ENCODE peak calls at places on chromosomes 12 and 14, in four cellular contexts. F, Z, V and A are unnamed samples.

GRCh38 chr14:103542545-103543088 is 13.6 kb downstream of the TRMT61A start:
- DNase-seq in F (no peak), Z (peak; percentile 83), V (no peak), A (no peak)

GRCh38 chr14:106844608-106845285 is 1318.4 kb downstream of the TMEM121 start:
- DNase-seq in F (no peak), Z (no peak), V (no peak), A (no peak)

GRCh38 chr14:65195042-65195719 is 92.9 kb upstream of the MAX start:
- DNase-seq in F (no peak), Z (no peak), V (no peak), A (no peak)

GRCh38 chr12:26987634-26988424 is 26.4 kb downstream of the TM7SF3 start:
- DNase-seq in F (peak; percentile 3), Z (no peak), V (peak; percentile 9), A (no peak)

GRCh38 chr14:64762044-64763034 is 58.1 kb downstream of the PLEKHG3 start:
- DNase-seq in F (peak; percentile 80), Z (no peak), V (peak; percentile 77), A (peak; percentile 41)

GRCh38 chr12:80627773-80628172 is 79.7 kb upstream of the MYF6 start:
- DNase-seq in F (peak; percentile 67), Z (no peak), V (no peak), A (no peak)

GRCh38 chr12:1502441-1502785 is 92.0 kb downstream of the FBXL14 start:
- DNase-seq in F (peak; percentile 33), Z (no peak), V (no peak), A (no peak)

GRCh38 chr12:26187014-26187413 is 8.4 kb upstream of the SSPN start:
- DNase-seq in F (no peak), Z (no peak), V (no peak), A (no peak)

GRCh38 chr12:115749485-115749884 is 528.0 kb downstream of the MED13L start:
- DNase-seq in F (no peak), Z (no peak), V (no peak), A (no peak)

GRCh38 chr12:70664463-70664862 is 27.2 kb upstream of the PTPRB start:
- DNase-seq in F (no peak), Z (peak; percentile 23), V (no peak), A (no peak)

GRCh38 chr14:79270361-79270760 is 940.9 kb downstream of the DIO2 start:
- DNase-seq in F (no peak), Z (no peak), V (no peak), A (no peak)

GRCh38 chr12:46266869-46267617 is 1.8 kb downstream of the SLC38A1 start:
- DNase-seq in F (peak; percentile 61), Z (peak; percentile 63), V (no peak), A (no peak)

GRCh38 chr14:100645200-100645985 is 58.2 kb upstream of the BEGAIN start:
- DNase-seq in F (peak; percentile 70), Z (peak; percentile 96), V (peak; percentile 64), A (peak; percentile 89)

GRCh38 chr12:2739832-2740641 is 54.7 kb upstream of the FKBP4 start:
- DNase-seq in F (peak; percentile 54), Z (no peak), V (peak; percentile 11), A (no peak)

GRCh38 chr12:49200882-49201594 is 12.2 kb upstream of the TUBA1A start:
- DNase-seq in F (peak; percentile 84), Z (no peak), V (no peak), A (no peak)

GRCh38 chr12:107398101-107398500 is 287.5 kb upstream of the PWP1 start:
- DNase-seq in F (no peak), Z (peak; percentile 14), V (no peak), A (no peak)

GRCh38 chr14:85313801-85314207 is 216.1 kb upstream of the FLRT2 start:
- DNase-seq in F (peak; percentile 86), Z (no peak), V (no peak), A (no peak)

GRCh38 chr14:64213079-64213478 is 81.1 kb downstream of the ESR2 start:
- DNase-seq in F (peak; percentile 9), Z (no peak), V (no peak), A (no peak)

GRCh38 chr12:70240677-70241076 is 2.6 kb upstream of the CNOT2 start:
- DNase-seq in F (no peak), Z (no peak), V (no peak), A (no peak)

GRCh38 chr14:29111554-29111953 is 345.0 kb downstream of the FOXG1 start:
- DNase-seq in F (no peak), Z (no peak), V (no peak), A (no peak)

GRCh38 chr12:96425973-96426372 is 25.7 kb upstream of the CDK17 start:
- DNase-seq in F (peak; percentile 81), Z (no peak), V (no peak), A (no peak)

GRCh38 chr14:73059326-73059725 is 992 bp downstream of the RBM25 start:
- DNase-seq in F (peak; percentile 45), Z (no peak), V (no peak), A (no peak)

GRCh38 chr12:25004447-25004846 is 55.5 kb upstream of the BCAT1 start:
- DNase-seq in F (no peak), Z (no peak), V (no peak), A (no peak)

GRCh38 chr14:57761800-57762199 is 104.1 kb downstream of the SLC35F4 start:
- DNase-seq in F (no peak), Z (no peak), V (no peak), A (no peak)

GRCh38 chr12:96274331-96274730 is 80.2 kb downstream of the ELK3 start:
- DNase-seq in F (peak; percentile 90), Z (no peak), V (no peak), A (no peak)

GRCh38 chr12:26164118-26164517 is 31.3 kb upstream of the SSPN start:
- DNase-seq in F (no peak), Z (no peak), V (no peak), A (no peak)

GRCh38 chr14:52840916-52841315 is 49.5 kb upstream of the GNPNAT1 start:
- DNase-seq in F (peak; percentile 69), Z (no peak), V (no peak), A (no peak)

GRCh38 chr12:49092086-49092815 is 2.4 kb downstream of the DHH start:
- DNase-seq in F (no peak), Z (peak; percentile 74), V (no peak), A (peak; percentile 75)

GRCh38 chr14:56059054-56059453 is 59.2 kb upstream of the PELI2 start:
- DNase-seq in F (peak; percentile 2), Z (no peak), V (no peak), A (no peak)

GRCh38 chr14:61609885-61610284 is 85.4 kb upstream of the HIF1A start:
- DNase-seq in F (peak; percentile 67), Z (no peak), V (no peak), A (no peak)

GRCh38 chr12:62332598-62332997 is 72.4 kb downstream of the USP15 start:
- DNase-seq in F (peak; percentile 74), Z (no peak), V (no peak), A (no peak)

GRCh38 chr14:35398095-35398584 is 6.4 kb downstream of the NFKBIA start:
- DNase-seq in F (no peak), Z (no peak), V (no peak), A (no peak)

GRCh38 chr14:91910201-91910600 is 37.3 kb downstream of the FBLN5 start:
- DNase-seq in F (no peak), Z (no peak), V (no peak), A (no peak)

GRCh38 chr12:480831-481230 is 21.1 kb downstream of the B4GALNT3 start:
- DNase-seq in F (no peak), Z (no peak), V (no peak), A (no peak)

GRCh38 chr12:40825156-40825555 is 132.9 kb downstream of the CNTN1 start:
- DNase-seq in F (no peak), Z (no peak), V (no peak), A (no peak)

GRCh38 chr12:49627752-49628360 is 4.5 kb downstream of the PRPF40B start:
- DNase-seq in F (peak; percentile 45), Z (no peak), V (no peak), A (no peak)

GRCh38 chr14:24052656-24053547 is 1.1 kb downstream of the CARMIL3 start:
- DNase-seq in F (no peak), Z (no peak), V (no peak), A (no peak)

GRCh38 chr12:123761841-123762714 is at the start of gene DNAH10:
- DNase-seq in F (no peak), Z (peak; percentile 84), V (no peak), A (no peak)
- TF ChIP-seq CTCF in F (no peak), Z (no peak), V (peak; percentile 31), A (peak; percentile 29)

GRCh38 chr14:66401447-66402095 is 84.6 kb upstream of the CCDC196 start:
- DNase-seq in F (no peak), Z (no peak), V (no peak), A (no peak)
- TF ChIP-seq CTCF in F (peak; percentile 27), Z (no peak), V (peak; percentile 46), A (peak; percentile 63)

GRCh38 chr12:71900091-71900490 is 38.6 kb upstream of the TPH2 start:
- DNase-seq in F (peak; percentile 18), Z (no peak), V (no peak), A (no peak)
- TF ChIP-seq CTCF in F (peak; percentile 39), Z (no peak), V (no peak), A (peak; percentile 45)

DNA sequence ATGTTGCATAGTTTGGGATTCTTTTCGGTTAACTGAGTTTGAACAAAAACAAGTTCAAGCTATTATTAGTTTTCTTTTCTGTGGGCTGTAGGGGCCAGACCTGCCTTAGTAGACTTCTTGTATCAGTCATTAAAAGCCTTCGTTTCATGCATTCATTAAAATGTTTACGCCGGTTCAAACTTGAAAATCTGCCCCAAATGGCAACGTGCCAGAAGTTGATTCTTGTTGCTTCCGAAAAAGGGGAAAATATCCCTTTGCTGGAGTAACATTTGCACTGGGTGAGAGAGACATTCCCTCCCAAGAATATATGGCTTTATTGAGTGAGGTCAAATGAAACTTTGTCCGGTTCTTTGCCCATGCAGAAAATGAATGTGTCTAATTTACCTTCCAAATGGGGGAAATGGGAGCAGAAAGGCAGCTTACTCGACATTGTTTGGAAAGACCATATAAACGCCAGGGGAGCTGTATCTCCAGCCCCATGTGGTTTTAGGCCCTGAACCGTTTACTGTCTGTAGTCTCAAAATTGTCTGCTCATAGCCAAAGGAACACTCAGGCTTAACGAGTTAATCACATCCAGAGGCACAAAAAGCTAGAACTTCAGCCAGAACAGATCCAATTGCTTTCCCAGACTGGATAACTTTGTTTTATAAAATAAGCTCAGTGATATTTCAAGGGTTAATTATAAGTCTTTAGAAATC is 3.0 kb upstream of the EMP1 start:
- DNase-seq in F (no peak), Z (no peak), V (no peak), A (no peak)
- TF ChIP-seq CTCF in F (peak; percentile 13), Z (no peak), V (no peak), A (no peak)

GRCh38 chr12:103832048-103832798 is 8.8 kb downstream of the NT5DC3 start:
- DNase-seq in F (no peak), Z (no peak), V (no peak), A (no peak)

GRCh38 chr12:103834897-103835390 is 6.1 kb downstream of the NT5DC3 start:
- DNase-seq in F (no peak), Z (no peak), V (no peak), A (no peak)

GRCh38 chr12:103833095-103833777 is 7.8 kb downstream of the NT5DC3 start:
- DNase-seq in F (peak; percentile 72), Z (no peak), V (no peak), A (no peak)

GRCh38 chr12:103836345-103836744 is 4.7 kb downstream of the NT5DC3 start:
- DNase-seq in F (no peak), Z (no peak), V (no peak), A (no peak)

DNA sequence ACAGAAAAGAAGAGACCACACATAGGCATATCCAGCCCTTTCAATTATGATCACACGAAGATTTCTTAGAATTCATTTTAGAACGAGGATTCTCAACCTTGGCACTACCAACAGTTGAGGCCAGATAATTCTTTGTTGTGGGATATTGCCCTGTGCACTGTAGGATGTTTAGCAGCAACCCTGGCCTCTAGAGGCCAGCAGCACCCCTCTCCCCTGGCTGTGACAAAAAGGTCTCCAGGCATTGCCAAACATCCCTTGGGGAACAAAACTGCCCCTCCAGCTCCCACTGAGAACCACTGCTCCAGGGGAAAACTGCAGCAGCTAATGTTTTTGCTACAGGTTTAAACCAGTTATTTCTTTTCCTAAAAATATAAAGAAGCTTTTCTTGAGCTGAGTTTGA is 7.1 kb downstream of the NT5DC3 start:
- DNase-seq in F (no peak), Z (peak; percentile 23), V (no peak), A (no peak)
- TF ChIP-seq CTCF in F (no peak), Z (no peak), V (no peak), A (no peak)